ENCODE peak calls at places on chromosomes 7 and 10, in six cellular contexts. R is K562; U is CD8-positive, alpha-beta memory T cell; C is body of pancreas; S is tibial artery; E is foreskin fibroblast. I is an unnamed sample.

GRCh38 chr7:104929921-104930320 is 84.1 kb upstream of the KMT2E start:
- DNase-seq in R (no peak), U (no peak), C (no peak), S (no peak), E (no peak), I (no peak)

GRCh38 chr10:111243126-111243525 is 166.3 kb downstream of the ADRA2A start:
- DNase-seq in R (no peak), U (no peak), C (no peak), S (no peak), E (no peak), I (no peak)

GRCh38 chr7:18703743-18704142 is 208.2 kb downstream of the HDAC9 start:
- DNase-seq in R (no peak), U (no peak), C (no peak), S (no peak), E (no peak), I (no peak)

GRCh38 chr7:12423355-12423994 is 19.8 kb upstream of the VWDE start:
- DNase-seq in R (no peak), U (no peak), C (no peak), S (no peak), E (peak), I (peak)

GRCh38 chr10:60203993-60204618 is 185.6 kb downstream of the ANK3 start:
- DNase-seq in R (peak), U (no peak), C (no peak), S (no peak), E (no peak), I (peak)

GRCh38 chr7:46776790-46777189 is 805.1 kb downstream of the TNS3 start:
- DNase-seq in R (no peak), U (no peak), C (no peak), S (no peak), E (no peak), I (peak)

GRCh38 chr10:124740374-124741280 is 3.6 kb downstream of the FAM53B start:
- DNase-seq in R (no peak), U (no peak), C (peak), S (peak), E (peak), I (no peak)

GRCh38 chr10:14579405-14579804 is 195.3 kb downstream of the FAM107B start:
- DNase-seq in R (no peak), U (no peak), C (no peak), S (no peak), E (peak), I (peak)

GRCh38 chr7:46478046-46478445 is 557.0 kb upstream of the IGFBP3 start:
- DNase-seq in R (no peak), U (no peak), C (no peak), S (no peak), E (peak), I (no peak)

GRCh38 chr7:131331806-131332205 is 4.1 kb downstream of the MKLN1 start:
- DNase-seq in R (no peak), U (no peak), C (no peak), S (no peak), E (no peak), I (no peak)

GRCh38 chr7:45384499-45384898 is 189.7 kb upstream of the ADCY1 start:
- DNase-seq in R (no peak), U (no peak), C (no peak), S (no peak), E (peak), I (no peak)

DNA sequence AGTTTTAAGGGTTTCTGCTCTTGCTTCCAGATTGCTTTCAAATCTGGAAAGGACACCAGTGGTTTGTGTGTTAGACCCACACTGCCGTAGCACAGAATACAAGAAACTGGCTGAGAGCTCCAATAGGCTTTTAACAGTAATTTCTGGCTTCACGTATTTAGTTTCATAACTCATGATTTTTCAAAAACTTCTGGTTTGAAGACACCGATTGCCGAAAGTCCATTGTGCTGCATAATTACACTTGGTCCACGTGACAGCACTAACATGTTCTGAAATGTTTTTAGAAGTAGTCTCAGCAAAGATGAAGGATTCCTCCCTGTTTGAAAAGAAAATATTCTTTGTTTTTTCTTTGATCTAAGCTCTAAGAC is 3.8 kb downstream of the EGFR start:
- DNase-seq in R (no peak), U (no peak), C (no peak), S (no peak), E (no peak), I (no peak)
- H3K4me3 ChIP-seq in R (no peak), U (no peak), C (no peak), S (peak), E (peak), I (no peak)

GRCh38 chr7:2566890-2567662 is 8.3 kb downstream of the IQCE start:
- DNase-seq in R (no peak), U (no peak), C (no peak), S (no peak), E (no peak), I (no peak)
- H3K4me3 ChIP-seq in R (no peak), U (no peak), C (no peak), S (no peak), E (peak), I (no peak)

DNA sequence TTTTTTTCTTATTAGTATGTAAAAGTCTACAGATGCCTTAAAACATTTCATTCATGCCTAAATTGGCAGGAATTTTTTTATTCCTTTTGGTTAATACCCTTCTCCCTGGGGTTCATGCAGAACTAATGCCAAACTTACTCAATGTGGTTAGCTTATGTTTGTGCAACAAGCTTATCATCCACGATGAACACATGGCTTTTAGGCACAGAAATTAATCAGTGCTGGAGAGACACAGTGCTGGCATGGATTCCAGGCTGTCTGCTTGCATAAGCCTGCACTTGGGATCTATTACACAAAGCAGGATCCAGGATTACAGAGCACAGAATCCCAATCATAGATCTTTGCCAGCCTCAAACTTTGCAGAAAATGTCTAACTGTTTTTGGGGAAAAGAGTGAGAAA is 213.2 kb downstream of the CHRM2 start:
- DNase-seq in R (no peak), U (no peak), C (peak), S (peak), E (peak), I (peak)
- H3K4me3 ChIP-seq in R (no peak), U (no peak), C (no peak), S (no peak), E (no peak), I (no peak)

GRCh38 chr7:138630059-138630610 is 71.0 kb downstream of the SVOPL start:
- DNase-seq in R (peak), U (no peak), C (no peak), S (no peak), E (no peak), I (no peak)

GRCh38 chr7:138632866-138633602 is 68.1 kb downstream of the SVOPL start:
- DNase-seq in R (no peak), U (no peak), C (no peak), S (no peak), E (no peak), I (no peak)

DNA sequence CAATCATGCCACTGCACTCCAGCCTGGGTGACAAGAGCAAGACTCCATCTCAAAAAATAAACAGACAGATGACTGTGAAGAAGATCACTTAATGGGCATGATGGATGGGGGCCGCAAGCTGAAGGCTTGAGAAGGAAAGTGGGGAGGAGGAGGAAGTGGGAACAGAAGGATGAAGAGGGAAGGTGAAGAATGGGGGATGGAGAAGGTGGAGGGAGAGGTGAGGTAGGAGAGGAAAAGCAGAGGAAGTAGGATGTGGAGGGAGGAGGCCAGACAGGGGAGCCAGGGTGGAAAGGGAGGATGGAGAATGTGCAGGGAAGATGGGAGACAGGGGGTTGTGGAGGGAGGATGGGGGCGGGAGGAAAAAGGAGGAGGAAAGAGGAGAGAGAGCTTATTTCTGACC is 68.8 kb downstream of the SVOPL start:
- DNase-seq in R (no peak), U (no peak), C (no peak), S (no peak), E (no peak), I (no peak)
- H3K4me3 ChIP-seq in R (no peak), U (no peak), C (no peak), S (no peak), E (no peak), I (no peak)

DNA sequence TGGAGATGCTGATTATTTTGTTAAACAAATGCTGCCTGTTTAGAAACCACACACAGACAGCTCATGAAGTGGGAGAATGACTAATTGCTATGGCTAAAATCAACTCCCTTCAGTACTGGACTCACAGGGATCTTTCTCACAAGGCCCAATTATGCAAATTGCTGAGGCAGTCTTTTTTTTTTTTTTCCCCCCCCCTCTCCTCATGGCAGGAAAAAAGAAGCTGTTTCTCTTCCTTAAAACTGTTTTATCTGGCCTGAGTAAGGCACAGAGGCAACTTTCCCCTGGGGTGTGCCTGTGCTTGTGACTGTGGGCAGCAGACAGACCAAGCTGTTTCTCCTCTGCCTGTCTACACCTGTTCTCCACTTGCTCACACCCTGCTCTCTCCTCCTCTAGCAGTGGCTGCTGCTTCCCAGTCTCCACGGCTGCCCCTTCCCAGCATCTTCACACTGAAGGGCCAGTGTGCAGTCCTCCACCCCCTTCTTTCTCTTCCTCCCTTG is 65.4 kb upstream of the STEAP1B start:
- DNase-seq in R (peak), U (no peak), C (no peak), S (no peak), E (peak), I (peak)
- H3K4me3 ChIP-seq in R (no peak), U (no peak), C (no peak), S (no peak), E (no peak), I (no peak)